ENCODE peak calls at places on chromosomes 6 and 20, in seven cellular contexts. K, R, D, Q, X, F and A are unnamed samples.

GRCh38 chr6:42030585-42031506 is 19.5 kb upstream of the TAF8 start:
- DNase-seq in K (no peak), R (peak; percentile 89), D (no peak), Q (peak; percentile 72), X (no peak), F (peak; percentile 46), A (no peak)

GRCh38 chr6:31701666-31702420 is 1.3 kb downstream of the ABHD16A start:
- DNase-seq in K (no peak), R (no peak), D (no peak), Q (peak; percentile 57), X (no peak), F (no peak), A (no peak)

GRCh38 chr6:161891542-161891941 is 617.7 kb upstream of the AGPAT4 start:
- DNase-seq in K (no peak), R (no peak), D (no peak), Q (no peak), X (no peak), F (no peak), A (no peak)

GRCh38 chr6:87756858-87757257 is 54.8 kb upstream of the AKIRIN2 start:
- DNase-seq in K (no peak), R (peak; percentile 65), D (no peak), Q (no peak), X (no peak), F (no peak), A (peak; percentile 89)

GRCh38 chr6:17885079-17885478 is 102.4 kb downstream of the KIF13A start:
- DNase-seq in K (no peak), R (no peak), D (no peak), Q (no peak), X (no peak), F (no peak), A (no peak)

GRCh38 chr20:8127553-8128255 is 4.4 kb upstream of the PLCB1 start:
- DNase-seq in K (no peak), R (no peak), D (no peak), Q (no peak), X (no peak), F (no peak), A (peak; percentile 68)

GRCh38 chr6:117449549-117450439 is 24.1 kb upstream of the ROS1 start:
- DNase-seq in K (peak; percentile 47), R (peak; percentile 24), D (peak; percentile 9), Q (no peak), X (peak; percentile 42), F (peak; percentile 50), A (peak; percentile 3)

GRCh38 chr6:150025201-150025917 is at the start of gene RAET1L:
- DNase-seq in K (no peak), R (no peak), D (no peak), Q (peak; percentile 31), X (no peak), F (no peak), A (no peak)

GRCh38 chr20:6007094-6007528 is 46.7 kb downstream of the LRRN4 start:
- DNase-seq in K (no peak), R (no peak), D (no peak), Q (no peak), X (no peak), F (no peak), A (no peak)

GRCh38 chr6:45591306-45591705 is 213.6 kb upstream of the SUPT3H start:
- DNase-seq in K (no peak), R (no peak), D (no peak), Q (no peak), X (no peak), F (no peak), A (no peak)

GRCh38 chr6:149093643-149094042 is 223.9 kb upstream of the TAB2 start:
- DNase-seq in K (no peak), R (no peak), D (no peak), Q (no peak), X (no peak), F (no peak), A (no peak)

GRCh38 chr6:70299456-70299855 is 3.4 kb downstream of the COL9A1 start:
- DNase-seq in K (no peak), R (no peak), D (no peak), Q (no peak), X (no peak), F (no peak), A (no peak)

GRCh38 chr6:89117285-89118108 is at the start of gene SRSF12:
- DNase-seq in K (no peak), R (no peak), D (no peak), Q (peak; percentile 30), X (peak; percentile 32), F (peak; percentile 42), A (peak; percentile 62)

GRCh38 chr20:14866841-14867514 is 529.6 kb upstream of the FLRT3 start:
- DNase-seq in K (no peak), R (no peak), D (no peak), Q (no peak), X (no peak), F (no peak), A (no peak)

GRCh38 chr20:56422131-56422823 is 10.2 kb downstream of the CASS4 start:
- DNase-seq in K (no peak), R (peak; percentile 60), D (no peak), Q (no peak), X (no peak), F (no peak), A (no peak)

GRCh38 chr20:56424931-56425330 is 12.9 kb downstream of the CASS4 start:
- DNase-seq in K (no peak), R (no peak), D (no peak), Q (no peak), X (no peak), F (no peak), A (no peak)

GRCh38 chr20:56420028-56420427 is 8.0 kb downstream of the CASS4 start:
- DNase-seq in K (no peak), R (no peak), D (no peak), Q (no peak), X (no peak), F (no peak), A (no peak)

GRCh38 chr20:56420940-56421688 is 9.1 kb downstream of the CASS4 start:
- DNase-seq in K (no peak), R (no peak), D (no peak), Q (no peak), X (no peak), F (no peak), A (no peak)

DNA sequence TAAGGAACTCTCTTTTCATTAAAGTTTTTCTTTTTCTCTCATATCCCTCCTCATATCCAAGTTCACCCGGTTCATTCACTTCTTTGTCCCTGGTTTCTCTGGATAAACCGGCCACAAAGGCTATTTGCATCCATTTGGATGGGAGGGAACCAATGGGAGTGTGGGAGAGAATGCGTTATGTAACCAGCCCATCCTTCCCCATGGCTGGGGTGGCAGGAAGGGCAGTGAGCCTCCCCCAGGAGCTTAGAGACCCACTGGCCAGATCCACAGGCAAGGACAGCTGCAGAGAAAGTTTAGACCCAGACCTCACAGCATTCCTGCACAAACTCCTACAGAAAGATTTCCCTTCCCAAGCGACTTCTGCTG is 10.7 kb downstream of the CASS4 start:
- DNase-seq in K (no peak), R (peak; percentile 47), D (no peak), Q (no peak), X (no peak), F (no peak), A (no peak)
- H3K4me3 ChIP-seq in K (no peak overlapping the region), R (no peak overlapping the region), D (no peak overlapping the region), Q (no peak overlapping the region), X (no peak overlapping the region), F (no peak overlapping the region), A (no peak overlapping the region)

GRCh38 chr6:106995640-106996039 is 21.1 kb upstream of the CD24 start:
- DNase-seq in K (no peak), R (no peak), D (no peak), Q (no peak), X (no peak), F (no peak), A (no peak)
- TF ChIP-seq CTCF in K (no peak), R (no peak), D (no peak), Q (no peak), X (no peak), F (no peak), A (no peak)

GRCh38 chr6:104860221-104860620 is 502 bp upstream of the HACE1 start:
- DNase-seq in K (no peak), R (no peak), D (no peak), Q (no peak), X (no peak), F (no peak), A (no peak)
- H3K4me3 ChIP-seq in K (peak overlapping the region; percentile 90), R (peak overlapping the region; percentile 89), D (peak overlapping the region; percentile 81), Q (peak overlapping the region; percentile 93), X (peak overlapping the region; percentile 68), F (peak overlapping the region; percentile 89), A (peak overlapping the region; percentile 81)

GRCh38 chr20:1924910-1925861 is 30.0 kb downstream of the SIRPA start:
- DNase-seq in K (no peak), R (no peak), D (no peak), Q (no peak), X (no peak), F (no peak), A (no peak)

GRCh38 chr20:1918766-1919165 is 23.6 kb downstream of the SIRPA start:
- DNase-seq in K (no peak), R (no peak), D (no peak), Q (peak; percentile 45), X (no peak), F (no peak), A (no peak)

GRCh38 chr20:1922786-1923185 is 27.6 kb downstream of the SIRPA start:
- DNase-seq in K (no peak), R (no peak), D (no peak), Q (no peak), X (no peak), F (no peak), A (no peak)

GRCh38 chr20:1920252-1920651 is 25.0 kb downstream of the SIRPA start:
- DNase-seq in K (no peak), R (no peak), D (no peak), Q (no peak), X (no peak), F (no peak), A (no peak)

DNA sequence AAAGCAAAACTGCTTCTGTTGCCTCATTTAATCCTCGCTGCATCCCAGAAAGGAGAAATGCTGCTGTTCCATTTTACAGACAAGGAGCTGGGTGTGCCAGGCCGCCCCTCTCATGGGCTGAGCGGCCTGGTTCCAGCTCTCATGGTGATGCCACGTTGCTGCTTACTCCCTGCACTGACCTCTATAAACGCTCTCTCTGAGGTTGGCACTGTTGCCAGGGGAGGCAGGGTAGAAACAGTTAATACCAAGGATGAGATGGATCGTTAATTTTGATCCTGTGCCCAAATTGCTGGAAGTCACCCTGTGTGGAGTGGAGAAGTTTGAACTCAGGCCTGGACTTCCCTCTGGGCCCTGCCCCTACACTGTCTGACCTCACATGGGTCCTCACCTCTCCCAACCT is 25.6 kb downstream of the SIRPA start:
- DNase-seq in K (no peak), R (no peak), D (no peak), Q (no peak), X (no peak), F (no peak), A (no peak)
- TF ChIP-seq CTCF in K (no peak), R (no peak), D (no peak), Q (no peak), X (no peak), F (no peak), A (no peak)

GRCh38 chr20:42373049-42373448 is 754.9 kb upstream of the CHD6 start:
- DNase-seq in K (no peak), R (no peak), D (no peak), Q (no peak), X (no peak), F (no peak), A (no peak)

GRCh38 chr20:42380287-42380686 is 762.1 kb upstream of the CHD6 start:
- DNase-seq in K (no peak), R (no peak), D (no peak), Q (no peak), X (no peak), F (no peak), A (no peak)

GRCh38 chr20:42379385-42379784 is 761.2 kb upstream of the CHD6 start:
- DNase-seq in K (no peak), R (no peak), D (no peak), Q (no peak), X (peak; percentile 31), F (no peak), A (no peak)

GRCh38 chr20:42378826-42379225 is 760.6 kb upstream of the CHD6 start:
- DNase-seq in K (no peak), R (no peak), D (no peak), Q (no peak), X (no peak), F (no peak), A (no peak)
- H3K4me3 ChIP-seq in K (no peak overlapping the region), R (no peak overlapping the region), D (no peak overlapping the region), Q (no peak overlapping the region), X (no peak overlapping the region), F (no peak overlapping the region), A (no peak overlapping the region)